ENCODE peak calls at places on chromosome 5, in eight cellular contexts. K is lung, E is hypothalamus, S is cerebellar nuclear complex, Z is GM12865, D is astrocyte, L is GM23248, N is AG08396. U is an unnamed sample.

GRCh38 chr5:90956511-90956910 is 397.9 kb downstream of the ADGRV1 start:
- DNase-seq in Z (peak), N (no peak), D (no peak), L (no peak), K (no peak), S (no peak), E (no peak), U (peak)

GRCh38 chr5:141914154-141914743 is 9.4 kb upstream of the DELE1 start:
- DNase-seq in Z (no peak), L (peak), N (peak), K (peak), S (no peak), D (no peak), E (peak), U (no peak)

GRCh38 chr5:115186794-115187193 is 17.1 kb upstream of the TRIM36 start:
- DNase-seq in D (no peak), E (no peak), N (no peak), K (no peak), Z (no peak), S (no peak), L (peak), U (no peak)

GRCh38 chr5:173557123-173557903 is 59.1 kb downstream of the BOD1 start:
- DNase-seq in S (no peak), D (no peak), K (no peak), N (no peak), Z (no peak), L (no peak), E (peak), U (no peak)

GRCh38 chr5:103582364-103582763 is 19.8 kb upstream of the NUDT12 start:
- DNase-seq in L (peak), K (no peak), E (no peak), D (peak), Z (peak), N (peak), S (no peak), U (peak)

GRCh38 chr5:78095119-78095518 is 199.4 kb downstream of the AP3B1 start:
- DNase-seq in L (no peak), N (no peak), K (no peak), E (no peak), D (no peak), Z (no peak), S (no peak), U (peak)

GRCh38 chr5:124043456-124043855 is 531.5 kb downstream of the CSNK1G3 start:
- DNase-seq in N (no peak), D (no peak), L (no peak), E (no peak), Z (peak), S (no peak), K (no peak), U (no peak)

GRCh38 chr5:41097642-41098041 is 26.5 kb upstream of the MROH2B start:
- DNase-seq in K (no peak), S (no peak), D (no peak), N (no peak), L (no peak), Z (peak), E (no peak), U (no peak)

GRCh38 chr5:109620651-109621050 is 69.1 kb upstream of the MAN2A1 start:
- DNase-seq in L (no peak), E (no peak), Z (no peak), S (no peak), D (no peak), K (no peak), N (no peak), U (no peak)

GRCh38 chr5:52560366-52560765 is 227.3 kb upstream of the ITGA1 start:
- DNase-seq in L (peak), D (no peak), K (no peak), S (no peak), Z (no peak), N (no peak), E (no peak), U (peak)

GRCh38 chr5:133111299-133111698 is 59.5 kb downstream of the HSPA4 start:
- DNase-seq in K (peak), Z (peak), L (peak), E (peak), D (peak), N (peak), S (no peak), U (peak)

GRCh38 chr5:14156611-14157493 is 13.7 kb downstream of the TRIO start:
- DNase-seq in L (peak), K (no peak), S (no peak), N (peak), E (no peak), Z (peak), D (peak), U (peak)

GRCh38 chr5:1831677-1832313 is 30.6 kb downstream of the NDUFS6 start:
- DNase-seq in K (no peak), S (no peak), D (no peak), L (peak), E (no peak), N (no peak), Z (no peak), U (no peak)

GRCh38 chr5:150649108-150649827 is 8.8 kb downstream of the SYNPO start:
- DNase-seq in L (no peak), K (no peak), Z (no peak), E (no peak), D (no peak), S (no peak), N (no peak), U (no peak)

GRCh38 chr5:66643383-66643782 is 47.2 kb downstream of the MAST4 start:
- DNase-seq in D (no peak), N (no peak), Z (no peak), S (no peak), K (no peak), E (no peak), L (no peak), U (no peak)

GRCh38 chr5:71587709-71588532 is 781 bp downstream of the MCCC2 start:
- DNase-seq in Z (peak), L (no peak), D (no peak), K (no peak), S (no peak), N (no peak), E (no peak), U (peak)

GRCh38 chr5:169415351-169415750 is 114.4 kb upstream of the SLIT3 start:
- DNase-seq in L (peak), S (no peak), D (no peak), N (no peak), E (no peak), Z (no peak), K (no peak), U (peak)

GRCh38 chr5:176631383-176631970 is 1.0 kb downstream of the EIF4E1B start:
- DNase-seq in E (no peak), L (no peak), K (no peak), N (no peak), D (no peak), S (no peak), Z (no peak), U (no peak)

GRCh38 chr5:80672140-80672736 is 17.5 kb upstream of the DHFR start:
- DNase-seq in K (peak), S (no peak), L (peak), Z (peak), D (peak), N (peak), E (no peak), U (peak)

GRCh38 chr5:133742370-133743036 is 130.2 kb upstream of the FSTL4 start:
- DNase-seq in Z (peak), N (no peak), S (no peak), D (no peak), L (no peak), K (no peak), E (no peak), U (no peak)

GRCh38 chr5:151709109-151709735 is 22.5 kb upstream of the SPARC start:
- DNase-seq in K (no peak), S (no peak), D (no peak), L (no peak), E (no peak), N (no peak), Z (no peak), U (no peak)

GRCh38 chr5:141001854-141002666 is 35.8 kb downstream of the PCDHAC2 start:
- DNase-seq in S (no peak), L (peak), K (peak), Z (no peak), E (no peak), N (no peak), D (no peak), U (no peak)

GRCh38 chr5:72194846-72195245 is 87.6 kb downstream of the MAP1B start:
- DNase-seq in S (no peak), K (no peak), Z (peak), L (no peak), N (no peak), D (no peak), E (no peak), U (no peak)

GRCh38 chr5:158431369-158432029 is 572.6 kb upstream of the CLINT1 start:
- DNase-seq in L (peak), E (no peak), N (no peak), D (peak), S (no peak), K (no peak), Z (peak), U (peak)

GRCh38 chr5:127988149-127988755 is 95.3 kb upstream of the SLC12A2 start:
- DNase-seq in D (peak), N (peak), S (no peak), E (no peak), K (no peak), L (peak), Z (no peak), U (peak)

GRCh38 chr5:56871755-56872154 is 37.6 kb upstream of the SETD9 start:
- DNase-seq in Z (no peak), E (no peak), S (no peak), D (no peak), L (no peak), N (no peak), K (no peak), U (no peak)